ENCODE peak calls at places on chromosomes 5 and 9, in six cellular contexts. Q is CD8-positive, alpha-beta T cell; Y is astrocyte of the spinal cord; R is left ventricle myocardium inferior; K is type B pancreatic cell; H is nephron progenitor cell. X is an unnamed sample.

GRCh38 chr5:129899454-129899853 is 4.8 kb upstream of the CHSY3 start:
- DNase-seq in Q (no peak), Y (peak), R (no peak), K (no peak), H (no peak), X (no peak)

GRCh38 chr5:126972062-126972895 is 58.1 kb downstream of the MARCHF3 start:
- DNase-seq in Q (no peak), Y (no peak), R (no peak), K (no peak), H (no peak), X (no peak)

GRCh38 chr9:113580041-113580953 is 116.8 kb downstream of the RGS3 start:
- DNase-seq in Q (no peak), Y (peak), R (peak), K (no peak), H (no peak), X (peak)

GRCh38 chr9:35478871-35479270 is 11.0 kb upstream of the RUSC2 start:
- DNase-seq in Q (no peak), Y (no peak), R (no peak), K (no peak), H (no peak), X (no peak)

GRCh38 chr9:82021198-82021597 is 32.6 kb downstream of the SPATA31D1 start:
- DNase-seq in Q (no peak), Y (peak), R (no peak), K (no peak), H (no peak), X (no peak)

GRCh38 chr9:137727716-137728115 is 108.9 kb downstream of the EHMT1 start:
- DNase-seq in Q (no peak), Y (no peak), R (no peak), K (no peak), H (no peak), X (no peak)

GRCh38 chr9:89746385-89747116 is 141.7 kb downstream of the GADD45G start:
- DNase-seq in Q (no peak), Y (peak), R (peak), K (no peak), H (no peak), X (no peak)

GRCh38 chr5:65570598-65571226 is 7.6 kb downstream of the PPWD1 start:
- DNase-seq in Q (no peak), Y (no peak), R (no peak), K (no peak), H (no peak), X (no peak)

GRCh38 chr9:98488578-98489312 is 220.0 kb downstream of the GABBR2 start:
- DNase-seq in Q (no peak), Y (peak), R (no peak), K (no peak), H (no peak), X (no peak)

GRCh38 chr5:52784741-52785140 is 3.0 kb upstream of the ITGA1 start:
- DNase-seq in Q (no peak), Y (no peak), R (no peak), K (no peak), H (no peak), X (no peak)

GRCh38 chr9:37371565-37372464 is 50.7 kb upstream of the GRHPR start:
- DNase-seq in Q (no peak), Y (peak), R (no peak), K (no peak), H (no peak), X (no peak)

GRCh38 chr5:58905944-58906343 is 323.1 kb downstream of the RAB3C start:
- DNase-seq in Q (no peak), Y (no peak), R (no peak), K (no peak), H (no peak), X (no peak)

GRCh38 chr5:65102826-65103673 is 334.3 kb downstream of the CWC27 start:
- DNase-seq in Q (peak), Y (peak), R (peak), K (no peak), H (no peak), X (peak)

GRCh38 chr9:131278421-131279111 is 2.3 kb upstream of the FAM78A start:
- DNase-seq in Q (no peak), Y (no peak), R (no peak), K (no peak), H (no peak), X (no peak)

GRCh38 chr5:131068893-131069643 is 96.0 kb downstream of the HINT1 start:
- DNase-seq in Q (peak), Y (no peak), R (no peak), K (no peak), H (no peak), X (no peak)

GRCh38 chr9:134751630-134752029 is 110.0 kb downstream of the COL5A1 start:
- DNase-seq in Q (no peak), Y (no peak), R (no peak), K (no peak), H (no peak), X (no peak)

GRCh38 chr5:143536364-143536763 is 132.9 kb upstream of the NR3C1 start:
- DNase-seq in Q (no peak), Y (peak), R (no peak), K (no peak), H (no peak), X (peak)

GRCh38 chr5:153794327-153794726 is 244.4 kb downstream of the FAM114A2 start:
- DNase-seq in Q (no peak), Y (no peak), R (no peak), K (no peak), H (no peak), X (no peak)

GRCh38 chr5:139787568-139788293 is 7.9 kb upstream of the PSD2 start:
- DNase-seq in Q (peak), Y (peak), R (peak), K (peak), H (peak), X (peak)

GRCh38 chr5:175743676-175744210 is 85.9 kb downstream of the HRH2 start:
- DNase-seq in Q (no peak), Y (no peak), R (no peak), K (peak), H (peak), X (peak)

GRCh38 chr9:78725565-78725964 is 428.6 kb downstream of the PSAT1 start:
- DNase-seq in Q (no peak), Y (no peak), R (no peak), K (no peak), H (no peak), X (no peak)

GRCh38 chr9:109507421-109507838 is 9.3 kb upstream of the PTPN3 start:
- DNase-seq in Q (no peak), Y (peak), R (no peak), K (no peak), H (no peak), X (no peak)

GRCh38 chr5:69083412-69083811 is 10.4 kb upstream of the SLC30A5 start:
- DNase-seq in Q (no peak), Y (no peak), R (no peak), K (no peak), H (no peak), X (no peak)

GRCh38 chr5:154795235-154795596 is 40.0 kb downstream of the LARP1 start:
- DNase-seq in Q (no peak), Y (no peak), R (no peak), K (no peak), H (no peak), X (no peak)

GRCh38 chr9:28064241-28064640 is 491.0 kb upstream of the C9orf72 start:
- DNase-seq in Q (no peak), Y (no peak), R (no peak), K (no peak), H (no peak), X (no peak)

GRCh38 chr5:58360794-58361193 is 99.1 kb downstream of the PLK2 start:
- DNase-seq in Q (no peak), Y (no peak), R (no peak), K (no peak), H (no peak), X (no peak)

GRCh38 chr9:78365979-78366697 is 69.2 kb downstream of the PSAT1 start:
- DNase-seq in Q (no peak), Y (peak), R (no peak), K (no peak), H (no peak), X (no peak)

GRCh38 chr9:128282500-128282899 is 6.4 kb downstream of the SWI5 start:
- DNase-seq in Q (no peak), Y (peak), R (no peak), K (no peak), H (no peak), X (no peak)

GRCh38 chr5:9888517-9888916 is 258.4 kb upstream of the TAS2R1 start:
- DNase-seq in Q (no peak), Y (peak), R (no peak), K (no peak), H (no peak), X (no peak)

GRCh38 chr5:153998010-153998409 is 40.7 kb downstream of the FAM114A2 start:
- DNase-seq in Q (no peak), Y (no peak), R (no peak), K (no peak), H (no peak), X (no peak)

GRCh38 chr5:43773032-43773830 is 170.3 kb downstream of the NNT start:
- DNase-seq in Q (no peak), Y (peak), R (no peak), K (no peak), H (no peak), X (no peak)

GRCh38 chr5:62621280-62621679 is 42.7 kb downstream of the LRRC70 start:
- DNase-seq in Q (no peak), Y (no peak), R (no peak), K (no peak), H (peak), X (no peak)

GRCh38 chr5:128236334-128236733 is 152.8 kb downstream of the SLC12A2 start:
- DNase-seq in Q (no peak), Y (no peak), R (no peak), K (no peak), H (no peak), X (no peak)

GRCh38 chr5:157456301-157456700 is 3.7 kb upstream of the NIPAL4 start:
- DNase-seq in Q (no peak), Y (no peak), R (no peak), K (peak), H (no peak), X (no peak)

GRCh38 chr5:93532370-93532769 is 48.6 kb downstream of the NR2F1-AS1 start:
- DNase-seq in Q (no peak), Y (peak), R (peak), K (no peak), H (no peak), X (peak)

GRCh38 chr5:111223790-111224560 is at the start of gene CAMK4:
- DNase-seq in Q (peak), Y (peak), R (peak), K (peak), H (peak), X (peak)

GRCh38 chr5:102638316-102638715 is 116.8 kb upstream of the PAM start:
- DNase-seq in Q (no peak), Y (no peak), R (no peak), K (no peak), H (no peak), X (no peak)

GRCh38 chr9:35341585-35341984 is 148.3 kb upstream of the RUSC2 start:
- DNase-seq in Q (no peak), Y (peak), R (peak), K (no peak), H (no peak), X (no peak)

GRCh38 chr5:146007270-146007669 is 70.9 kb downstream of the SH3RF2 start:
- DNase-seq in Q (no peak), Y (no peak), R (no peak), K (no peak), H (no peak), X (no peak)
- TF ChIP-seq CTCF in Q (no peak), Y (peak), R (no peak), K (no peak), H (no peak), X (no peak)

GRCh38 chr5:150285114-150285513 is 4.5 kb downstream of the CAMK2A start:
- DNase-seq in Q (no peak), Y (no peak), R (no peak), K (no peak), H (no peak), X (no peak)

GRCh38 chr5:150284311-150284710 is 5.3 kb downstream of the CAMK2A start:
- DNase-seq in Q (no peak), Y (no peak), R (no peak), K (no peak), H (peak), X (no peak)

GRCh38 chr5:150288361-150288760 is 1.2 kb downstream of the CAMK2A start:
- DNase-seq in Q (no peak), Y (no peak), R (no peak), K (no peak), H (no peak), X (no peak)

GRCh38 chr5:150283904-150284303 is 5.7 kb downstream of the CAMK2A start:
- DNase-seq in Q (no peak), Y (no peak), R (no peak), K (no peak), H (no peak), X (no peak)

GRCh38 chr5:150286820-150287219 is 2.8 kb downstream of the CAMK2A start:
- DNase-seq in Q (no peak), Y (no peak), R (no peak), K (no peak), H (peak), X (no peak)
- TF ChIP-seq CTCF in Q (no peak), Y (peak), R (peak), K (peak), H (peak), X (no peak)

GRCh38 chr5:150154618-150155134 is 969 bp downstream of the PDGFRB start:
- DNase-seq in Q (no peak), Y (no peak), R (no peak), K (no peak), H (no peak), X (no peak)
- TF ChIP-seq CTCF in Q (no peak), Y (peak), R (no peak), K (peak), H (no peak), X (no peak)

GRCh38 chr5:158943569-158943968 is 156.1 kb downstream of the EBF1 start:
- DNase-seq in Q (no peak), Y (no peak), R (no peak), K (no peak), H (no peak), X (no peak)
- TF ChIP-seq CTCF in Q (no peak), Y (no peak), R (no peak), K (no peak), H (no peak), X (no peak)

GRCh38 chr9:4497855-4498254 is 7.6 kb downstream of the SLC1A1 start:
- DNase-seq in Q (no peak), Y (peak), R (no peak), K (no peak), H (no peak), X (no peak)

GRCh38 chr9:4495537-4495936 is 5.3 kb downstream of the SLC1A1 start:
- DNase-seq in Q (no peak), Y (no peak), R (no peak), K (no peak), H (no peak), X (no peak)

GRCh38 chr9:4496497-4496896 is 6.2 kb downstream of the SLC1A1 start:
- DNase-seq in Q (no peak), Y (no peak), R (no peak), K (no peak), H (no peak), X (no peak)

GRCh38 chr9:4499917-4500316 is 9.6 kb downstream of the SLC1A1 start:
- DNase-seq in Q (no peak), Y (no peak), R (peak), K (no peak), H (no peak), X (no peak)

DNA sequence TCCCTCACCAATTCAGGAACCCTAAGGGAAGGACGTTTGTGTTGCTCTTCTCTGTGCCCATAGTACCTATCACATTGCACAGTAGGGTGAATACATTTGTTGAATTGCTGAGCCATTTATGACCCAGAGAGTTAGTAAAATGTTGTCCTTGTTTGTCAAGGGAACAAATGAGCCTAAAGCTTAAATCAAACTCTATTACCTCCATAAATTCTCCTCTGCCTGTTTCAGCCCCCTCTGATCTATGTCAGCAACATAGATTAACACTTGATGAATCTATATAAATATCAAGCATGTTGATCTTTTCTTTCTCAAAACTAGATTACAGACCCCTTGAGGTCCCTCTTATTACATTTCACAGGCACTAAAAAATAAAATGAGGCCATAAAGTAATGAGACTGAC is 7.1 kb downstream of the SLC1A1 start:
- DNase-seq in Q (no peak), Y (no peak), R (no peak), K (no peak), H (no peak), X (no peak)
- TF ChIP-seq CTCF in Q (no peak), Y (no peak), R (no peak), K (no peak), H (no peak), X (no peak)